ENCODE peak calls at places on chromosomes 11 and 22, in four cellular contexts. F, T, Y and U are unnamed samples.

GRCh38 chr22:36026741-36027140 is 1.9 kb downstream of the RBFOX2 start:
- DNase-seq in Y (no peak), T (peak), F (no peak), U (no peak)

GRCh38 chr11:78535027-78535426 is 39.6 kb downstream of the NARS2 start:
- DNase-seq in T (no peak), F (no peak), Y (no peak), U (no peak)

GRCh38 chr22:29690481-29690880 is 29.3 kb upstream of the CABP7 start:
- DNase-seq in T (no peak), Y (no peak), F (no peak), U (no peak)

GRCh38 chr11:17929171-17929570 is 83.7 kb downstream of the SERGEF start:
- DNase-seq in F (no peak), T (no peak), Y (no peak), U (no peak)

GRCh38 chr11:74877132-74877531 is 71.8 kb downstream of the XRRA1 start:
- DNase-seq in Y (no peak), F (no peak), T (no peak), U (no peak)

GRCh38 chr11:126139541-126140091 is 71.8 kb downstream of the RPUSD4 start:
- DNase-seq in T (no peak), Y (no peak), F (no peak), U (peak)

GRCh38 chr22:23110190-23110921 is 31.4 kb downstream of the RSPH14 start:
- DNase-seq in F (no peak), T (no peak), Y (no peak), U (no peak)

GRCh38 chr22:24938741-24939341 is 7.7 kb downstream of the LHFPL7 start:
- DNase-seq in F (no peak), T (no peak), Y (no peak), U (no peak)

GRCh38 chr11:112852141-112852853 is 108.9 kb upstream of the NCAM1 start:
- DNase-seq in T (no peak), Y (no peak), F (no peak), U (no peak)

GRCh38 chr11:77074626-77075221 is 8.0 kb downstream of the CAPN5 start:
- DNase-seq in Y (no peak), F (no peak), T (no peak), U (no peak)

GRCh38 chr11:112478806-112479205 is 218.1 kb upstream of the PLET1 start:
- DNase-seq in Y (no peak), T (no peak), F (no peak), U (no peak)

GRCh38 chr11:3089236-3090061 is 32.2 kb upstream of the CARS1 start:
- DNase-seq in Y (no peak), F (no peak), T (no peak), U (no peak)

GRCh38 chr11:132632641-132633124 is 899.6 kb downstream of the OPCML start:
- DNase-seq in Y (no peak), T (no peak), F (no peak), U (peak)

GRCh38 chr11:95888852-95889251 is 35.1 kb downstream of the MTMR2 start:
- DNase-seq in T (no peak), Y (no peak), F (no peak), U (no peak)

GRCh38 chr11:83265331-83265730 is 20.8 kb downstream of the CCDC90B start:
- DNase-seq in Y (no peak), T (no peak), F (no peak), U (no peak)